ENCODE peak calls at places on chromosomes 5 and 9, in nine cellular contexts. I, R, Y, D, C, J, K, X and M are unnamed samples. For H3K4me1, the result is how much of the 10 kb centered on the place peaks cover.

GRCh38 chr9:105258225-105258737 is 13.8 kb downstream of the SLC44A1 start:
- DNase-seq in I (no peak), R (no peak), Y (no peak), D (no peak), C (no peak), J (no peak), K (no peak), X (no peak), M (no peak)

GRCh38 chr9:84404095-84404686 is 63.6 kb upstream of the SLC28A3 start:
- DNase-seq in I (peak), R (peak), Y (peak), D (peak), C (no peak), J (no peak), K (no peak), X (no peak), M (no peak)

GRCh38 chr5:126519637-126520592 is 75.1 kb downstream of the ALDH7A1 start:
- DNase-seq in I (no peak), R (peak), Y (no peak), D (no peak), C (peak), J (no peak), K (no peak), X (no peak), M (no peak)

GRCh38 chr5:76641514-76642120 is 18.4 kb upstream of the F2RL2 start:
- DNase-seq in I (peak), R (peak), Y (peak), D (peak), C (peak), J (peak), K (peak), X (no peak), M (peak)

GRCh38 chr9:131411719-131412681 is 18.1 kb downstream of the PRRC2B start:
- DNase-seq in I (no peak), R (peak), Y (no peak), D (no peak), C (no peak), J (no peak), K (no peak), X (no peak), M (no peak)

GRCh38 chr5:548256-548655 is 24.0 kb upstream of the SLC9A3 start:
- DNase-seq in I (no peak), R (no peak), Y (no peak), D (no peak), C (no peak), J (no peak), K (no peak), X (peak), M (peak)

GRCh38 chr9:112170235-112170634 is 4.9 kb downstream of the SUSD1 start:
- DNase-seq in I (no peak), R (no peak), Y (peak), D (no peak), C (no peak), J (no peak), K (no peak), X (peak), M (no peak)

GRCh38 chr9:135516132-135516860 is 4.9 kb upstream of the LCN1 start:
- DNase-seq in I (no peak), R (no peak), Y (peak), D (no peak), C (peak), J (no peak), K (no peak), X (no peak), M (no peak)

GRCh38 chr9:120914410-120914809 is 12.2 kb downstream of the TRAF1 start:
- DNase-seq in I (no peak), R (no peak), Y (no peak), D (no peak), C (peak), J (no peak), K (no peak), X (no peak), M (no peak)

GRCh38 chr5:101278011-101278687 is 375.1 kb upstream of the ST8SIA4 start:
- DNase-seq in I (no peak), R (no peak), Y (peak), D (peak), C (no peak), J (no peak), K (peak), X (no peak), M (no peak)

GRCh38 chr5:61286446-61287132 is 45.5 kb upstream of the ZSWIM6 start:
- DNase-seq in I (no peak), R (no peak), Y (no peak), D (no peak), C (no peak), J (no peak), K (peak), X (no peak), M (no peak)

GRCh38 chr5:177094224-177095087 is 7.7 kb downstream of the FGFR4 start:
- DNase-seq in I (no peak), R (peak), Y (no peak), D (peak), C (peak), J (no peak), K (no peak), X (peak), M (no peak)

GRCh38 chr9:126219717-126220116 is 106.9 kb upstream of the MVB12B start:
- DNase-seq in I (no peak), R (peak), Y (no peak), D (no peak), C (no peak), J (no peak), K (no peak), X (no peak), M (no peak)

GRCh38 chr5:66739923-66740322 is 143.7 kb downstream of the MAST4 start:
- DNase-seq in I (no peak), R (no peak), Y (no peak), D (no peak), C (no peak), J (no peak), K (no peak), X (no peak), M (no peak)

GRCh38 chr9:90054810-90055209 is 450.0 kb downstream of the GADD45G start:
- DNase-seq in I (no peak), R (no peak), Y (no peak), D (no peak), C (no peak), J (no peak), K (no peak), X (no peak), M (no peak)

GRCh38 chr5:178537467-178538381 is 52.5 kb downstream of the COL23A1 start:
- DNase-seq in I (no peak), R (no peak), Y (no peak), D (no peak), C (no peak), J (no peak), K (no peak), X (no peak), M (no peak)

GRCh38 chr5:53322257-53322656 is 158.2 kb upstream of the FST start:
- DNase-seq in I (no peak), R (peak), Y (no peak), D (no peak), C (no peak), J (no peak), K (peak), X (no peak), M (no peak)

GRCh38 chr5:9820696-9821449 is 190.7 kb upstream of the TAS2R1 start:
- DNase-seq in I (no peak), R (no peak), Y (peak), D (no peak), C (no peak), J (no peak), K (no peak), X (no peak), M (no peak)

GRCh38 chr9:112743216-112743835 is 7.2 kb upstream of the SNX30 start:
- DNase-seq in I (no peak), R (no peak), Y (no peak), D (no peak), C (no peak), J (no peak), K (no peak), X (no peak), M (no peak)

GRCh38 chr9:134131471-134132207 is 4.2 kb upstream of the WDR5 start:
- DNase-seq in I (no peak), R (no peak), Y (no peak), D (no peak), C (no peak), J (no peak), K (no peak), X (no peak), M (no peak)

GRCh38 chr9:32251539-32251938 is 132.9 kb upstream of the ACO1 start:
- DNase-seq in I (peak), R (peak), Y (peak), D (peak), C (peak), J (peak), K (peak), X (no peak), M (peak)

GRCh38 chr5:112687306-112687705 is 50.4 kb upstream of the APC start:
- DNase-seq in I (no peak), R (no peak), Y (no peak), D (no peak), C (no peak), J (no peak), K (no peak), X (no peak), M (no peak)

GRCh38 chr5:17346811-17347210 is 129.4 kb downstream of the BASP1 start:
- DNase-seq in I (no peak), R (no peak), Y (no peak), D (no peak), C (no peak), J (no peak), K (no peak), X (no peak), M (no peak)

GRCh38 chr5:171336486-171337206 is 27.6 kb downstream of the TLX3 start:
- DNase-seq in I (no peak), R (no peak), Y (peak), D (peak), C (no peak), J (no peak), K (peak), X (no peak), M (peak)

GRCh38 chr9:79224672-79225433 is 346.9 kb upstream of the TLE4 start:
- DNase-seq in I (no peak), R (peak), Y (peak), D (peak), C (no peak), J (no peak), K (peak), X (no peak), M (no peak)

GRCh38 chr5:107535849-107536248 is 134.9 kb downstream of the EFNA5 start:
- DNase-seq in I (no peak), R (no peak), Y (no peak), D (no peak), C (no peak), J (no peak), K (no peak), X (no peak), M (no peak)

GRCh38 chr5:30932611-30933010 is 260.9 kb upstream of the CDH6 start:
- DNase-seq in I (no peak), R (no peak), Y (no peak), D (no peak), C (no peak), J (no peak), K (no peak), X (no peak), M (no peak)

GRCh38 chr5:159817262-159818029 is 98.8 kb upstream of the ADRA1B start:
- DNase-seq in I (no peak), R (peak), Y (peak), D (no peak), C (no peak), J (no peak), K (peak), X (no peak), M (no peak)
- H3K4me1 ChIP-seq in I (under half), R (under half), Y (under half), D (half or more), C (under half), J (under half), K (under half), X (under half), M (under half)

GRCh38 chr9:88775966-88776365 is 215.3 kb upstream of the S1PR3 start:
- DNase-seq in I (no peak), R (no peak), Y (no peak), D (no peak), C (no peak), J (no peak), K (no peak), X (no peak), M (no peak)
- H3K4me1 ChIP-seq in I (under half), R (under half), Y (half or more), D (half or more), C (under half), J (under half), K (under half), X (under half), M (under half)

GRCh38 chr9:92482336-92482735 is at the start of gene ASPN:
- DNase-seq in I (no peak), R (no peak), Y (no peak), D (no peak), C (no peak), J (no peak), K (peak), X (no peak), M (no peak)

GRCh38 chr9:92484563-92484962 is 2.3 kb upstream of the ASPN start:
- DNase-seq in I (no peak), R (no peak), Y (no peak), D (no peak), C (no peak), J (no peak), K (no peak), X (no peak), M (no peak)

GRCh38 chr9:92480332-92480771 is 2.0 kb downstream of the ASPN start:
- DNase-seq in I (no peak), R (no peak), Y (peak), D (no peak), C (no peak), J (no peak), K (peak), X (no peak), M (no peak)

GRCh38 chr9:92483896-92484545 is 1.7 kb upstream of the ASPN start:
- DNase-seq in I (no peak), R (no peak), Y (peak), D (no peak), C (no peak), J (no peak), K (no peak), X (no peak), M (no peak)

GRCh38 chr9:92481029-92481633 is 1.2 kb downstream of the ASPN start:
- DNase-seq in I (no peak), R (no peak), Y (peak), D (no peak), C (no peak), J (no peak), K (peak), X (no peak), M (no peak)
- H3K4me1 ChIP-seq in I (under half), R (under half), Y (under half), D (under half), C (under half), J (under half), K (under half), X (under half), M (under half)

DNA sequence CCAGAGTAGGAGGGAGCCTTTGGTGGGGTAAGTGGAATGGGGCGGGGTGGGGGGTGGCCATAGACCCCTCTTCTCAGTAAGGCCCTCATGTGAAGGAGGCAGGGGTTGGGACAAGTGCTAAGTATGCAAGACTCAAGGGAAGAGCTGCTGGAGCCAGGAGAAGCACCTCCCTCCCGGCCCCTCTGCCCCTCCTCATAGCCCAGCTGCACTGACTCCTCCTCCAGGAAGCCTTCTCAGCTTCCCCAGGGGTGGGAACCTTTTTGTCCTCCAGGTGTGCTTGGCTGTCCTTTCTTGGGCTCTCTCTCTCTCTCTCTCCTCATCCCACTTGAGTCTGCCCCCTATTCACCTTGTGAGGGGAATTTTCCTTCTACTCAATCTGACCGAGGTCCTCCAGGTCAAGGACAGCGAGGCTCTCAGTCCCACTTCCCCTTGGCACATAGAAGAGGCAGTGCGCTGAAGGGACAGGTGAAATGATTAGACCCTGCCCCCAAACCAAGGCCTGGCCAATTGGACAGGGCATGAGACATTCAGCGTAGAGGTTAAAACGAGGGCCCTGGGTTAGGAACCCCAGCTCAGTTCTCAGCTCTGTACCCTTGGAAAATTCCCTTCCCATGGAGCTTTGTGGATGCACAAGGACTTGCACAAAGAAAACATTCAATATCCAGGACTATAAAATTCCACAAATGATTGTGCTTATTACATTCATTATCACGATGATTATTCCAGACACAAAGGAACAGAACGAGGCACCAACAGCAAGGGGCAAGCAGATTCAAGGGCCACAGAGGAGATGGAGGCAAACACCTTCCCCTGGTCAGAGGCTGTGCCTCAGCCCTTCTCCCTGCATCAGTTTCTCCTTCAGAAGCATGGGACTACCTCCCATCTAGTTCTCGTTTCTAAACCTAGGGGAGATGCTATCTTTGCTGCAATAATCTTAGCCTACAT is 45.6 kb upstream of the IL17B start:
- DNase-seq in I (no peak), R (no peak), Y (no peak), D (no peak), C (no peak), J (no peak), K (peak), X (no peak), M (no peak)
- H3K4me1 ChIP-seq in I (under half), R (under half), Y (under half), D (under half), C (under half), J (under half), K (half or more), X (under half), M (half or more)

GRCh38 chr9:68775003-68775730 is 70.1 kb downstream of the PIP5K1B start:
- DNase-seq in I (no peak), R (no peak), Y (no peak), D (no peak), C (peak), J (no peak), K (no peak), X (no peak), M (no peak)
- H3K4me1 ChIP-seq in I (under half), R (under half), Y (under half), D (under half), C (under half), J (under half), K (under half), X (under half), M (under half)

DNA sequence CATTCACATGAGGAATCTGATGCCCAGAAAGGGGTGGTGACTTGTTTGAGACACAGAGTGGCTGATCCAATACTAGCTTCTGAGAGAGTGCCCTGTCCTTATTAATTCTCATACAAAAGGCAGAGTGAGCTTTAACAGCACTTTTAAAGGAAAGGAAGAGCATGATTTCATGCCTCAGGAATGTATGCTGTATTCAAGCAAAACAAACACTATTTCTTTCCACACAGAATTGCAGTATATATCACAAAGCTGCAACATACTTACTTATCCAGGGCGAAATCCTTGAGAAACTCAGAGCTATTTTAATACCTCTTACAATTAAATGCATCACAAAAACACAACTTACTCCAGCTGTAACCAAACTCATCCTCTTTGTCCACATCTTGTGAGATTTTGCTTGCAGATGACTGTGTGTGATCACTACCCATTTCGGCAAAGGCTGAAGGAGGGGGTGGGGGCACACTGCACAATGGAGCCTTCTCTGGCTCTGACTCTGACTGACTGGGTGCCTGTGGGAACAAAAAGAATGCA is 139.8 kb downstream of the MPDZ start:
- DNase-seq in I (peak), R (peak), Y (peak), D (peak), C (no peak), J (no peak), K (peak), X (no peak), M (no peak)
- H3K4me1 ChIP-seq in I (under half), R (under half), Y (under half), D (under half), C (under half), J (under half), K (under half), X (under half), M (under half)

GRCh38 chr9:97437151-97437550 is 25.3 kb downstream of the TDRD7 start:
- DNase-seq in I (no peak), R (no peak), Y (no peak), D (no peak), C (no peak), J (no peak), K (no peak), X (no peak), M (no peak)

GRCh38 chr9:97441729-97442128 is 29.8 kb downstream of the TDRD7 start:
- DNase-seq in I (no peak), R (no peak), Y (peak), D (no peak), C (no peak), J (no peak), K (peak), X (no peak), M (no peak)

GRCh38 chr9:97438666-97439065 is 26.8 kb downstream of the TDRD7 start:
- DNase-seq in I (no peak), R (no peak), Y (no peak), D (no peak), C (no peak), J (no peak), K (no peak), X (no peak), M (no peak)

GRCh38 chr9:97445119-97445701 is 33.3 kb downstream of the TDRD7 start:
- DNase-seq in I (no peak), R (no peak), Y (peak), D (no peak), C (no peak), J (no peak), K (no peak), X (no peak), M (no peak)

GRCh38 chr9:97440160-97440559 is 28.3 kb downstream of the TDRD7 start:
- DNase-seq in I (no peak), R (peak), Y (no peak), D (no peak), C (no peak), J (no peak), K (no peak), X (no peak), M (no peak)
- H3K4me1 ChIP-seq in I (under half), R (under half), Y (under half), D (under half), C (under half), J (under half), K (under half), X (under half), M (under half)

GRCh38 chr5:3597727-3598082 is 2.1 kb downstream of the IRX1 start:
- DNase-seq in I (no peak), R (no peak), Y (no peak), D (no peak), C (no peak), J (no peak), K (peak), X (no peak), M (no peak)
- H3K4me1 ChIP-seq in I (under half), R (under half), Y (under half), D (under half), C (under half), J (under half), K (under half), X (under half), M (under half)

DNA sequence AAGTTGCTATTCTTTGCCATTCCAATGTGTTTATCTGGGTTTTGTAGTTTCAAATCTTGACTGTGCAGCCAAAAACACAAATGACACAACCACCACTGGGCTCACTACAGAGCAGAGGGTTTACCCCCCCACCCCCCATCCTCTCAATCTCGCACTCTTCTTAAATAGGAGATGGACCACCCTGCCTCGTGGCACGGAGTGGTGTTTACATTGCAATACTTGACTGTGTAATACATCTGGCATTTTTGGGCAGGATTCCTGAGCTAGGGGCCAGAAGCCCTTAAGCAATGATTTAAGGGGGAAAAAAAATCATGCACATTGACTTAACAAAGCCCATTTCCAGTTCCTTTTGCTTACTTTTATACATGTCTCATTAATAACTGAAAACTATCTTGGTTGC is 19.0 kb downstream of the PTCH1 start:
- DNase-seq in I (no peak), R (peak), Y (no peak), D (no peak), C (no peak), J (no peak), K (peak), X (no peak), M (no peak)
- H3K4me1 ChIP-seq in I (half or more), R (under half), Y (under half), D (under half), C (under half), J (half or more), K (under half), X (under half), M (under half)